ENCODE peak calls at places on chromosome 6, in four cellular contexts. One of them, this sample, is unnamed.

GRCh38 chr6:30806581-30807183 is 62.3 kb upstream of the IER3 start:
- DNase-seq in fibroblast of the conjunctiva: no peak
- DNase-seq in kidney glomerular epithelial cell: no peak
- DNase-seq in iris pigment epithelial cell: no peak
- DNase-seq in this sample: no peak

GRCh38 chr6:169890901-169891300 is 139.5 kb downstream of the ERMARD start:
- DNase-seq in kidney glomerular epithelial cell: no peak
- DNase-seq in fibroblast of the conjunctiva: no peak
- DNase-seq in iris pigment epithelial cell: no peak
- DNase-seq in this sample: no peak

GRCh38 chr6:31113861-31114539 is 600 bp upstream of the PSORS1C1 start:
- DNase-seq in iris pigment epithelial cell: peak; percentile 15
- DNase-seq in kidney glomerular epithelial cell: no peak
- DNase-seq in fibroblast of the conjunctiva: peak; percentile 89
- DNase-seq in this sample: no peak

GRCh38 chr6:26086214-26086613 is 1.0 kb upstream of the HFE start:
- DNase-seq in kidney glomerular epithelial cell: no peak
- DNase-seq in fibroblast of the conjunctiva: no peak
- DNase-seq in iris pigment epithelial cell: no peak
- DNase-seq in this sample: no peak

GRCh38 chr6:14068133-14068532 is 49.4 kb upstream of the CD83 start:
- DNase-seq in iris pigment epithelial cell: peak; percentile 88
- DNase-seq in kidney glomerular epithelial cell: peak; percentile 45
- DNase-seq in fibroblast of the conjunctiva: no peak
- DNase-seq in this sample: no peak

GRCh38 chr6:148681666-148682065 is 65.2 kb upstream of the UST start:
- DNase-seq in kidney glomerular epithelial cell: no peak
- DNase-seq in iris pigment epithelial cell: no peak
- DNase-seq in fibroblast of the conjunctiva: no peak
- DNase-seq in this sample: no peak

GRCh38 chr6:48535569-48535968 is 424.6 kb upstream of the PTCHD4 start:
- DNase-seq in fibroblast of the conjunctiva: peak; percentile 6
- DNase-seq in kidney glomerular epithelial cell: peak; percentile 96
- DNase-seq in iris pigment epithelial cell: peak; percentile 80
- DNase-seq in this sample: no peak

GRCh38 chr6:66264376-66264775 is 557.4 kb upstream of the EYS start:
- DNase-seq in kidney glomerular epithelial cell: no peak
- DNase-seq in iris pigment epithelial cell: no peak
- DNase-seq in fibroblast of the conjunctiva: no peak
- DNase-seq in this sample: no peak

GRCh38 chr6:149458196-149458595 is 26.6 kb downstream of the ZC3H12D start:
- DNase-seq in fibroblast of the conjunctiva: no peak
- DNase-seq in kidney glomerular epithelial cell: no peak
- DNase-seq in iris pigment epithelial cell: no peak
- DNase-seq in this sample: no peak

GRCh38 chr6:163098827-163099469 is 315.6 kb upstream of the QKI start:
- DNase-seq in kidney glomerular epithelial cell: no peak
- DNase-seq in iris pigment epithelial cell: no peak
- DNase-seq in fibroblast of the conjunctiva: peak; percentile 3
- DNase-seq in this sample: no peak

GRCh38 chr6:13383280-13384163 is 55.2 kb upstream of the TBC1D7 start:
- DNase-seq in kidney glomerular epithelial cell: peak; percentile 51
- DNase-seq in iris pigment epithelial cell: peak; percentile 54
- DNase-seq in fibroblast of the conjunctiva: no peak
- DNase-seq in this sample: peak; percentile 73

GRCh38 chr6:80535914-80536565 is 429.6 kb downstream of the BCKDHB start:
- DNase-seq in iris pigment epithelial cell: peak; percentile 79
- DNase-seq in kidney glomerular epithelial cell: no peak
- DNase-seq in fibroblast of the conjunctiva: no peak
- DNase-seq in this sample: no peak

GRCh38 chr6:467111-467510 is 75.6 kb downstream of the IRF4 start:
- DNase-seq in iris pigment epithelial cell: no peak
- DNase-seq in kidney glomerular epithelial cell: no peak
- DNase-seq in fibroblast of the conjunctiva: no peak
- DNase-seq in this sample: no peak

GRCh38 chr6:128919412-128919811 is 36.5 kb downstream of the LAMA2 start:
- DNase-seq in fibroblast of the conjunctiva: peak; percentile 16
- DNase-seq in iris pigment epithelial cell: peak; percentile 12
- DNase-seq in kidney glomerular epithelial cell: no peak
- DNase-seq in this sample: no peak

GRCh38 chr6:107114872-107115694 is at the start of gene BEND3:
- DNase-seq in iris pigment epithelial cell: peak; percentile 16
- DNase-seq in kidney glomerular epithelial cell: no peak
- DNase-seq in fibroblast of the conjunctiva: no peak
- DNase-seq in this sample: peak; percentile 64

GRCh38 chr6:137805622-137806021 is 61.4 kb upstream of the TNFAIP3 start:
- DNase-seq in kidney glomerular epithelial cell: no peak
- DNase-seq in fibroblast of the conjunctiva: no peak
- DNase-seq in iris pigment epithelial cell: no peak
- DNase-seq in this sample: no peak

GRCh38 chr6:46347669-46348068 is 143.6 kb downstream of the RCAN2 start:
- DNase-seq in iris pigment epithelial cell: peak; percentile 26
- DNase-seq in kidney glomerular epithelial cell: no peak
- DNase-seq in fibroblast of the conjunctiva: no peak
- DNase-seq in this sample: no peak

GRCh38 chr6:32170294-32170693 is 5.6 kb downstream of the AGPAT1 start:
- DNase-seq in fibroblast of the conjunctiva: no peak
- DNase-seq in kidney glomerular epithelial cell: no peak
- DNase-seq in iris pigment epithelial cell: no peak
- DNase-seq in this sample: no peak

GRCh38 chr6:46189726-46190125 is 18.9 kb upstream of the ENPP5 start:
- DNase-seq in fibroblast of the conjunctiva: no peak
- DNase-seq in kidney glomerular epithelial cell: no peak
- DNase-seq in iris pigment epithelial cell: no peak
- DNase-seq in this sample: no peak

GRCh38 chr6:2970753-2971419 is 481 bp downstream of the SERPINB6 start:
- DNase-seq in kidney glomerular epithelial cell: no peak
- DNase-seq in fibroblast of the conjunctiva: no peak
- DNase-seq in iris pigment epithelial cell: peak; percentile 61
- DNase-seq in this sample: peak; percentile 24

GRCh38 chr6:13574571-13575376 is at the start of gene SIRT5:
- DNase-seq in fibroblast of the conjunctiva: peak; percentile 51
- DNase-seq in iris pigment epithelial cell: peak; percentile 88
- DNase-seq in kidney glomerular epithelial cell: peak; percentile 89
- DNase-seq in this sample: peak; percentile 98

GRCh38 chr6:166786704-166787293 is 159.7 kb upstream of the RPS6KA2 start:
- DNase-seq in iris pigment epithelial cell: peak; percentile 65
- DNase-seq in fibroblast of the conjunctiva: peak; percentile 50
- DNase-seq in kidney glomerular epithelial cell: peak; percentile 59
- DNase-seq in this sample: peak; percentile 75

GRCh38 chr6:169592558-169592957 is 109.3 kb downstream of the WDR27 start:
- DNase-seq in iris pigment epithelial cell: peak; percentile 88
- DNase-seq in kidney glomerular epithelial cell: peak; percentile 49
- DNase-seq in fibroblast of the conjunctiva: no peak
- DNase-seq in this sample: no peak

GRCh38 chr6:128069180-128069579 is 168.3 kb upstream of the THEMIS start:
- DNase-seq in kidney glomerular epithelial cell: no peak
- DNase-seq in iris pigment epithelial cell: peak; percentile 85
- DNase-seq in fibroblast of the conjunctiva: peak; percentile 37
- DNase-seq in this sample: no peak

GRCh38 chr6:41698350-41698781 is 37.0 kb downstream of the TFEB start:
- DNase-seq in iris pigment epithelial cell: peak; percentile 98
- DNase-seq in kidney glomerular epithelial cell: peak; percentile 48
- DNase-seq in fibroblast of the conjunctiva: peak; percentile 61
- DNase-seq in this sample: no peak

GRCh38 chr6:167493961-167494697 is 169.2 kb downstream of the TTLL2 start:
- DNase-seq in kidney glomerular epithelial cell: no peak
- DNase-seq in fibroblast of the conjunctiva: no peak
- DNase-seq in iris pigment epithelial cell: no peak
- DNase-seq in this sample: no peak

GRCh38 chr6:134822920-134823430 is 126.9 kb downstream of the ALDH8A1 start:
- DNase-seq in iris pigment epithelial cell: peak; percentile 86
- DNase-seq in fibroblast of the conjunctiva: peak; percentile 81
- DNase-seq in kidney glomerular epithelial cell: peak; percentile 49
- DNase-seq in this sample: peak; percentile 88

GRCh38 chr6:57217270-57217669 is 4.8 kb downstream of the RAB23 start:
- DNase-seq in fibroblast of the conjunctiva: no peak
- DNase-seq in iris pigment epithelial cell: no peak
- DNase-seq in kidney glomerular epithelial cell: no peak
- DNase-seq in this sample: no peak

GRCh38 chr6:13814938-13815575 is 700 bp upstream of the MCUR1 start:
- DNase-seq in fibroblast of the conjunctiva: no peak
- DNase-seq in kidney glomerular epithelial cell: no peak
- DNase-seq in iris pigment epithelial cell: no peak
- DNase-seq in this sample: peak; percentile 20